ENCODE peak calls at places on chromosome 22, in four cellular contexts. Y, P, F and S are unnamed samples.

GRCh38 chr22:38348751-38349496 is 31.7 kb upstream of the CSNK1E start:
- DNase-seq in Y (no peak), F (no peak), P (no peak), S (no peak)

GRCh38 chr22:18023509-18024275 is 669 bp downstream of the MICAL3 start:
- DNase-seq in P (peak), F (peak), Y (peak), S (peak)

GRCh38 chr22:46744581-46744980 is 6.5 kb upstream of the CERK start:
- DNase-seq in Y (no peak), P (no peak), F (no peak), S (peak)

GRCh38 chr22:25514436-25514835 is 50.0 kb upstream of the GRK3 start:
- DNase-seq in P (peak), F (no peak), Y (no peak), S (no peak)

GRCh38 chr22:30212996-30213441 is 33.5 kb downstream of the LIF start:
- DNase-seq in P (no peak), F (peak), Y (no peak), S (no peak)

GRCh38 chr22:50171319-50171964 is 911 bp downstream of the PANX2 start:
- DNase-seq in Y (no peak), F (no peak), P (no peak), S (no peak)

GRCh38 chr22:36911887-36912661 is 1.4 kb upstream of the CSF2RB start:
- DNase-seq in Y (no peak), F (peak), P (no peak), S (no peak)

GRCh38 chr22:47862394-47862793 is 1099.9 kb downstream of the TBC1D22A start:
- DNase-seq in F (no peak), P (no peak), Y (no peak), S (no peak)

GRCh38 chr22:32444068-32444467 is 20.2 kb downstream of the BPIFC start:
- DNase-seq in Y (peak), P (peak), F (no peak), S (peak)